ENCODE peak calls at places on chromosomes 3 and 15, in six cellular contexts. One of them, this sample, is unnamed.
A peak's percentile ranks its signal among the peaks of the same experiment; 100 is the strongest.

GRCh38 chr15:92633001-92633400 is 22.6 kb downstream of the FAM174B start:
- DNase-seq in endodermal cell: no peak
- DNase-seq in left ventricle myocardium inferior: no peak
- DNase-seq in breast epithelium: no peak
- DNase-seq in GM23338: no peak
- DNase-seq in transverse colon: no peak
- DNase-seq in this sample: no peak

GRCh38 chr15:56923174-56923579 is 4.7 kb downstream of the TCF12 start:
- DNase-seq in endodermal cell: no peak
- DNase-seq in left ventricle myocardium inferior: no peak
- DNase-seq in breast epithelium: no peak
- DNase-seq in GM23338: no peak
- DNase-seq in transverse colon: no peak
- DNase-seq in this sample: no peak

GRCh38 chr3:17431477-17432045 is 310.9 kb downstream of the TBC1D5 start:
- DNase-seq in endodermal cell: no peak
- DNase-seq in left ventricle myocardium inferior: no peak
- DNase-seq in breast epithelium: no peak
- DNase-seq in GM23338: no peak
- DNase-seq in transverse colon: no peak
- DNase-seq in this sample: no peak

GRCh38 chr15:100779331-100780207 is 100.1 kb upstream of the ALDH1A3 start:
- DNase-seq in endodermal cell: peak; percentile 20
- DNase-seq in left ventricle myocardium inferior: no peak
- DNase-seq in breast epithelium: no peak
- DNase-seq in GM23338: no peak
- DNase-seq in transverse colon: no peak
- DNase-seq in this sample: no peak

GRCh38 chr3:124234852-124235252 is 242.9 kb upstream of the ROPN1 start:
- DNase-seq in endodermal cell: no peak
- DNase-seq in left ventricle myocardium inferior: no peak
- DNase-seq in breast epithelium: no peak
- DNase-seq in GM23338: no peak
- DNase-seq in transverse colon: no peak
- DNase-seq in this sample: no peak

GRCh38 chr3:87354399-87354798 is 78.0 kb upstream of the POU1F1 start:
- DNase-seq in endodermal cell: no peak
- DNase-seq in left ventricle myocardium inferior: no peak
- DNase-seq in breast epithelium: no peak
- DNase-seq in GM23338: no peak
- DNase-seq in transverse colon: no peak
- DNase-seq in this sample: no peak

GRCh38 chr3:25438791-25439555 is 10.9 kb downstream of the RARB start:
- DNase-seq in endodermal cell: no peak
- DNase-seq in left ventricle myocardium inferior: no peak
- DNase-seq in breast epithelium: no peak
- DNase-seq in GM23338: no peak
- DNase-seq in transverse colon: no peak
- DNase-seq in this sample: no peak

GRCh38 chr3:23696842-23697241 is 108.9 kb upstream of the UBE2E1 start:
- DNase-seq in endodermal cell: no peak
- DNase-seq in left ventricle myocardium inferior: no peak
- DNase-seq in breast epithelium: no peak
- DNase-seq in GM23338: no peak
- DNase-seq in transverse colon: peak; percentile 67
- DNase-seq in this sample: no peak

GRCh38 chr3:87580782-87581181 is 304.4 kb upstream of the POU1F1 start:
- DNase-seq in endodermal cell: no peak
- DNase-seq in left ventricle myocardium inferior: no peak
- DNase-seq in breast epithelium: no peak
- DNase-seq in GM23338: no peak
- DNase-seq in transverse colon: no peak
- DNase-seq in this sample: no peak

GRCh38 chr3:25610779-25611178 is 53.9 kb downstream of the TOP2B start:
- DNase-seq in endodermal cell: no peak
- DNase-seq in left ventricle myocardium inferior: no peak
- DNase-seq in breast epithelium: no peak
- DNase-seq in GM23338: no peak
- DNase-seq in transverse colon: no peak
- DNase-seq in this sample: no peak

GRCh38 chr3:125959317-125960065 is 9.5 kb upstream of the ROPN1B start:
- DNase-seq in endodermal cell: peak; percentile 59
- DNase-seq in left ventricle myocardium inferior: no peak
- DNase-seq in breast epithelium: no peak
- DNase-seq in GM23338: peak; percentile 40
- DNase-seq in transverse colon: no peak
- DNase-seq in this sample: no peak

GRCh38 chr3:139533781-139534443 is 5.6 kb downstream of the RBP1 start:
- DNase-seq in endodermal cell: no peak
- DNase-seq in left ventricle myocardium inferior: peak; percentile 35
- DNase-seq in breast epithelium: no peak
- DNase-seq in GM23338: no peak
- DNase-seq in transverse colon: no peak
- DNase-seq in this sample: no peak

DNA sequence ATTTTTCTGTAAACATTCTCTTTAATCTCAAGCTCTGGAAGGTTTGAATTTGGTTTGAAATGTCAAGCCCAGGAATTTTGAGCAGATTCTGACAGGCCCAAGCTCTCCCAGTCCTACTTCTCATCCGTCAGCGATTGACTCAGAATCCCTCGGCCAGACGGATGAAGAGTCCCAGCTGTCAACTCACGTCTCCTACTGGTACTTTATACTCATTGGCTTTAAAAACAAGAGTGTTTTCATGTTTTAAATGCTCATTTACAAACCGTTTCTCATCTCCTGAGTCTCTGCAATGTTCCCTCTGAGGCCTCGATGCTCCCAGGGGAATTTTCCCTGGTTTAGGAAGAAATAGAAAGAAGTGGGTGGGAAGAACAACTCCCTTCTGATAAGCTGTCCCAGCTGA is 478.1 kb upstream of the DPH6 start:
- DNase-seq in endodermal cell: no peak
- DNase-seq in left ventricle myocardium inferior: peak; percentile 23
- DNase-seq in breast epithelium: no peak
- DNase-seq in GM23338: no peak
- DNase-seq in transverse colon: no peak
- DNase-seq in this sample: no peak
- H3K4me1 ChIP-seq in endodermal cell: no peaks in the 10 kb centered on the region
- H3K4me1 ChIP-seq in left ventricle myocardium inferior: peaks cover 11% of the 10 kb centered on the region
- H3K4me1 ChIP-seq in breast epithelium: no peaks in the 10 kb centered on the region
- H3K4me1 ChIP-seq in GM23338: no peaks in the 10 kb centered on the region
- H3K4me1 ChIP-seq in transverse colon: no peaks in the 10 kb centered on the region
- H3K4me1 ChIP-seq in this sample: no peaks in the 10 kb centered on the region

GRCh38 chr3:62406945-62407344 is 33.6 kb upstream of the FEZF2 start:
- DNase-seq in endodermal cell: no peak
- DNase-seq in left ventricle myocardium inferior: no peak
- DNase-seq in breast epithelium: no peak
- DNase-seq in GM23338: no peak
- DNase-seq in transverse colon: no peak
- DNase-seq in this sample: no peak

GRCh38 chr3:62403765-62404164 is 30.4 kb upstream of the FEZF2 start:
- DNase-seq in endodermal cell: no peak
- DNase-seq in left ventricle myocardium inferior: no peak
- DNase-seq in breast epithelium: no peak
- DNase-seq in GM23338: no peak
- DNase-seq in transverse colon: no peak
- DNase-seq in this sample: no peak

DNA sequence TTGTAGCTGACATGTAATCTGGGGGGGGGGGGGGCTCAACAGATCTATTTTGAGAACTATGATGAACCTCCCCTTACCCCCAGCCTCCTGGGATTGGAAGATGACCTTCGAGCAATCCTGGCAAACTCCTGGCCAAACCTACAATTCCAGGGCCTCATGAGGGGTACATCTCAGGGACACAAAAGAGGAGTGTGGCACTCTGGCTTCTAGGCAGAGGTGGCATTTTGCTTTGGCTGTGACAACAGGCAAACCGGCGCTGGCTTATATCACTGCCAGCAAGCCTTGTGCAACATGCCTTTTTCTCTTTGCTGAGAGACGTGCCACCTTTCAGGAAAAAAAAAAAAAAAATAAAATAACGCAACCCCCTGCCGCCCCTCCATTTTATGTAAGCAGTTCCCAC is 31.8 kb upstream of the FEZF2 start:
- DNase-seq in endodermal cell: no peak
- DNase-seq in left ventricle myocardium inferior: peak; percentile 14
- DNase-seq in breast epithelium: no peak
- DNase-seq in GM23338: no peak
- DNase-seq in transverse colon: no peak
- DNase-seq in this sample: no peak
- H3K4me1 ChIP-seq in endodermal cell: peaks cover 4% of the 10 kb centered on the region
- H3K4me1 ChIP-seq in left ventricle myocardium inferior: peaks cover 5% of the 10 kb centered on the region
- H3K4me1 ChIP-seq in breast epithelium: no peaks in the 10 kb centered on the region
- H3K4me1 ChIP-seq in GM23338: no peaks in the 10 kb centered on the region
- H3K4me1 ChIP-seq in transverse colon: no peaks in the 10 kb centered on the region
- H3K4me1 ChIP-seq in this sample: no peaks in the 10 kb centered on the region

GRCh38 chr3:18544135-18544534 is 119.0 kb upstream of the SATB1 start:
- DNase-seq in endodermal cell: no peak
- DNase-seq in left ventricle myocardium inferior: no peak
- DNase-seq in breast epithelium: no peak
- DNase-seq in GM23338: no peak
- DNase-seq in transverse colon: no peak
- DNase-seq in this sample: no peak

GRCh38 chr3:18546632-18547031 is 121.5 kb upstream of the SATB1 start:
- DNase-seq in endodermal cell: no peak
- DNase-seq in left ventricle myocardium inferior: no peak
- DNase-seq in breast epithelium: no peak
- DNase-seq in GM23338: no peak
- DNase-seq in transverse colon: no peak
- DNase-seq in this sample: no peak
- H3K4me1 ChIP-seq in endodermal cell: no peaks in the 10 kb centered on the region
- H3K4me1 ChIP-seq in left ventricle myocardium inferior: no peaks in the 10 kb centered on the region
- H3K4me1 ChIP-seq in breast epithelium: no peaks in the 10 kb centered on the region
- H3K4me1 ChIP-seq in GM23338: no peaks in the 10 kb centered on the region
- H3K4me1 ChIP-seq in transverse colon: no peaks in the 10 kb centered on the region
- H3K4me1 ChIP-seq in this sample: no peaks in the 10 kb centered on the region

GRCh38 chr3:52055537-52056351 is 627 bp downstream of the DUSP7 start:
- DNase-seq in endodermal cell: peak; percentile 85
- DNase-seq in left ventricle myocardium inferior: peak; percentile 53
- DNase-seq in breast epithelium: no peak
- DNase-seq in GM23338: peak; percentile 81
- DNase-seq in transverse colon: peak; percentile 36
- DNase-seq in this sample: peak; percentile 52
- H3K4me1 ChIP-seq in endodermal cell: peaks cover 3% of the 10 kb centered on the region
- H3K4me1 ChIP-seq in left ventricle myocardium inferior: peaks cover 66% of the 10 kb centered on the region
- H3K4me1 ChIP-seq in breast epithelium: peaks cover 31% of the 10 kb centered on the region
- H3K4me1 ChIP-seq in GM23338: peaks cover 19% of the 10 kb centered on the region
- H3K4me1 ChIP-seq in transverse colon: peaks cover 46% of the 10 kb centered on the region
- H3K4me1 ChIP-seq in this sample: peaks cover 16% of the 10 kb centered on the region